ENCODE peak calls at places on chromosomes 7 and 10, in seven cellular contexts. I is stimulated activated CD8-positive, alpha-beta memory T cell treated with anti-CD3 and anti-CD28 coated beads, Interleukin-15, amount 100 ng/mL, for 24 hours; B is CMK; Q is fibroblast of lung; F is uterus; G is activated T-cell treated with anti-CD3 and anti-CD28 coated beads, Interleukin-2, amount 50 U/mL, for 24 hours; Z is effector memory CD8-positive, alpha-beta T cell. M is an unnamed sample.

GRCh38 chr10:31353574-31353973 is 34.6 kb downstream of the ZEB1 start:
- DNase-seq in Z (no peak), I (no peak), F (no peak), Q (peak), B (no peak), G (no peak), M (peak)

GRCh38 chr7:20122073-20122472 is 95.1 kb downstream of the MACC1 start:
- DNase-seq in Q (no peak), Z (no peak), I (no peak), F (no peak), B (no peak), G (no peak), M (no peak)

GRCh38 chr10:110502851-110503301 is 5.2 kb downstream of the DUSP5 start:
- DNase-seq in Q (peak), Z (no peak), F (peak), I (no peak), B (no peak), G (peak), M (peak)

GRCh38 chr7:100589341-100589935 is 3.3 kb downstream of the FBXO24 start:
- DNase-seq in F (no peak), B (no peak), G (no peak), I (no peak), Q (no peak), Z (no peak), M (no peak)

GRCh38 chr7:26198133-26198780 is 2.3 kb downstream of the HNRNPA2B1 start:
- DNase-seq in G (no peak), Z (peak), Q (no peak), B (no peak), I (no peak), F (no peak), M (peak)

GRCh38 chr10:20988357-20988983 is 91.4 kb upstream of the NEBL start:
- DNase-seq in F (no peak), Z (no peak), Q (no peak), G (no peak), B (no peak), I (no peak), M (no peak)

GRCh38 chr10:21603721-21604120 is 69.7 kb downstream of the MLLT10 start:
- DNase-seq in I (no peak), B (no peak), Q (no peak), F (no peak), Z (no peak), G (no peak), M (no peak)

GRCh38 chr10:60827791-60828488 is 49.7 kb downstream of the CDK1 start:
- DNase-seq in B (no peak), Z (no peak), F (no peak), G (no peak), Q (peak), I (no peak), M (peak)

GRCh38 chr10:4882704-4883078 is 56.7 kb downstream of the AKR1E2 start:
- DNase-seq in G (no peak), B (no peak), I (no peak), Z (no peak), Q (no peak), F (no peak), M (no peak)

GRCh38 chr7:112143151-112143550 is 63.0 kb downstream of the DOCK4 start:
- DNase-seq in Z (no peak), Q (peak), I (no peak), F (no peak), B (no peak), G (no peak), M (no peak)

GRCh38 chr7:37162106-37162505 is 286.6 kb downstream of the ELMO1 start:
- DNase-seq in Z (no peak), Q (no peak), F (no peak), G (no peak), B (no peak), I (no peak), M (no peak)

M was measured in dermis blood vessel endothelial cell.